ENCODE peak calls at places on chromosomes 12 and 14, in four cellular contexts. E is HepG2, V is GM12878, P is K562. N is an unnamed sample.

GRCh38 chr12:52067081-52067374 is 2.8 kb upstream of the ATG101 start:
- DNase-seq in P (no peak), V (no peak), E (no peak), N (no peak)

GRCh38 chr14:81363746-81364400 is 36.3 kb downstream of the STON2 start:
- DNase-seq in V (no peak), P (no peak), E (no peak), N (no peak)

GRCh38 chr14:72786377-72787350 is 107.2 kb downstream of the DPF3 start:
- DNase-seq in E (no peak), V (no peak), P (no peak), N (no peak)

GRCh38 chr12:91923864-91924263 is 221.8 kb downstream of the BTG1 start:
- DNase-seq in P (no peak), V (no peak), E (no peak), N (no peak)

GRCh38 chr12:64820593-64820992 is 3.9 kb upstream of the TBC1D30 start:
- DNase-seq in P (no peak), V (no peak), E (no peak), N (no peak)

GRCh38 chr14:54194501-54194900 is 202.3 kb upstream of the CDKN3 start:
- DNase-seq in V (no peak), P (no peak), E (no peak), N (no peak)

GRCh38 chr12:54958048-54958658 is 26.4 kb downstream of the TESPA1 start:
- DNase-seq in V (peak; percentile 44), P (peak; percentile 49), E (peak; percentile 39), N (peak; percentile 50)

GRCh38 chr12:39112064-39112463 is 206.7 kb upstream of the CPNE8 start:
- DNase-seq in V (no peak), P (no peak), E (no peak), N (no peak)

GRCh38 chr14:71415404-71415690 is 508.1 kb downstream of the PCNX1 start:
- DNase-seq in P (no peak), V (no peak), E (no peak), N (no peak)

GRCh38 chr12:2364566-2365165 is 311.9 kb downstream of the CACNA1C start:
- DNase-seq in P (no peak), E (no peak), V (no peak), N (no peak)
- TF ChIP-seq SP1 in P (no peak), E (no peak), V (no peak), N (no peak)

GRCh38 chr14:24246765-24247212 is 4.4 kb upstream of the TINF2 start:
- DNase-seq in E (no peak), V (peak; percentile 68), P (no peak), N (no peak)

GRCh38 chr14:24252289-24253124 is 10.1 kb upstream of the TINF2 start:
- DNase-seq in P (no peak), V (no peak), E (peak; percentile 90), N (no peak)

GRCh38 chr14:24251880-24252288 is 9.5 kb upstream of the TINF2 start:
- DNase-seq in P (no peak), E (no peak), V (no peak), N (no peak)

GRCh38 chr14:24250354-24250753 is 7.9 kb upstream of the TINF2 start:
- DNase-seq in P (no peak), E (no peak), V (no peak), N (no peak)

GRCh38 chr14:24249230-24250021 is 7.0 kb upstream of the TINF2 start:
- DNase-seq in V (no peak), P (no peak), E (no peak), N (no peak)
- TF ChIP-seq FOXK2 in V (no peak), P (no peak), E (no peak), N (no peak)

GRCh38 chr14:100271247-100271939 is 32.4 kb downstream of the YY1 start:
- DNase-seq in E (peak; percentile 66), V (no peak), P (no peak), N (peak; percentile 38)
- TF ChIP-seq BHLHE40 in E (no peak), V (no peak), P (no peak), N (no peak)

DNA sequence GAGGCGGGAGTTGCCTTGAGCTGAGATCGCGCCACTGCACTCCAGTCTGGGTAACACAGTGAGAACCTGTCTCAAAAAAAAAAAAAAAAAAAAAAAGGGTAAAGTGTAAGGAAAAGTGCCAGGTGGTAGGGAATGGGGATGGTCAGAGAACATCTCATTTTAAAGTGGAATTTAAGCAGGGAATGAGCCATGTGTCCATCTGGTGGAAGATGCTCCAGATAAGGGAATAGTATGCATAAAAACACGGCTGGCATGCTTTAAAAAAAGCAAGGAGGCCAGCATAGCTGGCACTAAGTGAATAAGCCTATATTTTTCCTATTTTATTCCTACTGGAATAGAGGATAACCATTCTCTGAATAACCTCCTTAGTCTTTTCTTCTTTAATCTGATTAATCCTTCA is 33.7 kb downstream of the FAM186A start:
- DNase-seq in V (no peak), E (no peak), P (no peak), N (no peak)
- TF ChIP-seq SP1 in V (no peak), E (no peak), P (no peak), N (no peak)

GRCh38 chr12:79687711-79688270 is 3.0 kb downstream of the PAWR start:
- DNase-seq in V (no peak), P (no peak), E (no peak), N (no peak)
- TF ChIP-seq FOXK2 in V (no peak), P (no peak), E (no peak), N (no peak)

GRCh38 chr12:120529641-120530314 is 820 bp upstream of the COQ5 start:
- DNase-seq in P (peak; percentile 40), V (no peak), E (peak; percentile 68), N (peak; percentile 56)
- TF ChIP-seq BHLHE40 in P (no peak), V (no peak), E (no peak), N (no peak)

GRCh38 chr12:70584332-70584731 is 52.9 kb downstream of the PTPRB start:
- DNase-seq in E (no peak), V (no peak), P (no peak), N (no peak)

GRCh38 chr12:70577283-70577634 is 60.0 kb downstream of the PTPRB start:
- DNase-seq in E (no peak), V (no peak), P (no peak), N (no peak)

GRCh38 chr12:70576341-70577282 is 60.6 kb downstream of the PTPRB start:
- DNase-seq in P (peak; percentile 39), V (peak; percentile 7), E (peak; percentile 64), N (peak; percentile 52)

GRCh38 chr12:70583251-70583650 is 54.0 kb downstream of the PTPRB start:
- DNase-seq in V (no peak), E (no peak), P (no peak), N (no peak)

GRCh38 chr12:70581199-70581598 is 56.0 kb downstream of the PTPRB start:
- DNase-seq in P (no peak), E (no peak), V (no peak), N (no peak)
- TF ChIP-seq SP1 in P (no peak), E (no peak), V (no peak), N (no peak)

DNA sequence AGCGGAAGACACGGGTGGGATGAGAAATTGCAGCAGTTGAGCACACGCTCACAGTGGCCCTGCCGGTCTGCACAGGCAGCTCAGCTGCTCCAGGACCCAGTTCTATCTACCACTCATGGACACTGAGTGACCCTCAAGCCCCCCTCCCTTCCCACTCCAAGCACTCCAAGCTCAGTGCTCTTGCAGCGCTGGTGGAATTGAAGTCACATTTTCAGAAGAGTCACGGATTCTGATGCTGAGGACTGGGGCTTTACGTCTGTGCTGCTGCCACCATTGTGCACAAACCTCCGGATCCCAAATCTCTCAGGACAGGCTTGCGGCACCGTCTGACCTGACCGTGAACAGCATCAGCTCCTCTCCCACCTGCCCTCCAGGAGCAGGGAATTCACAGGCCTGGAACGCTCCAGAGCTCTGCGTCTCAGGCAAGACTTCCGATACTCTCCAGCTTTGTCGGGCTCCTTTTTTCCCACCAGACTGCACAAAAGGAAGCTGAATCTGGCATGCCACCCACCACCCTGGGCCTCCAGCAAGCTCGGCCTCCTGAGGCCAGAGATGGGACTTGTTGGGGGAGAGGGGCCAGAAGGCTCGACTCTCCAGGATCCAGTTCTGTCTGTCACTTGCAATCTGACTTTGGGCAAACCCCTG is 213.1 kb upstream of the RTL1 start:
- DNase-seq in P (no peak), E (no peak), V (no peak), N (no peak)
- TF ChIP-seq FOXK2 in P (no peak), E (no peak), V (no peak), N (no peak)